ENCODE peak calls at places on chromosomes 7 and 10, in eight cellular contexts. L, C, I, S, M, D, R and G are unnamed samples.

GRCh38 chr7:43767311-43767710 is 8.8 kb downstream of the BLVRA start:
- DNase-seq in I (no peak), L (no peak), S (no peak), R (no peak), M (no peak), C (no peak), D (no peak), G (no peak)

GRCh38 chr10:103168436-103168835 is 24.6 kb downstream of the NT5C2 start:
- DNase-seq in M (no peak), L (no peak), D (no peak), R (no peak), C (no peak), I (no peak), S (no peak), G (no peak)

GRCh38 chr10:80473692-80474596 is 19.8 kb downstream of the TSPAN14 start:
- DNase-seq in D (no peak), L (no peak), M (no peak), R (no peak), C (no peak), S (no peak), I (no peak), G (peak)

GRCh38 chr10:6833458-6834011 is 253.5 kb upstream of the PRKCQ start:
- DNase-seq in R (no peak), S (no peak), L (no peak), C (no peak), M (no peak), D (no peak), I (no peak), G (no peak)

GRCh38 chr7:87339373-87339897 is 6.0 kb upstream of the CROT start:
- DNase-seq in L (no peak), S (peak), M (no peak), C (no peak), R (no peak), D (no peak), I (no peak), G (no peak)

GRCh38 chr7:131284702-131285419 is 42.8 kb upstream of the MKLN1 start:
- DNase-seq in L (no peak), R (no peak), M (peak), S (no peak), I (no peak), C (no peak), D (no peak), G (no peak)

GRCh38 chr10:112202561-112203241 is 19.1 kb upstream of the GPAM start:
- DNase-seq in M (no peak), I (no peak), L (no peak), S (no peak), R (no peak), C (no peak), D (no peak), G (no peak)

GRCh38 chr7:144606231-144606630 is 202.7 kb upstream of the NOBOX start:
- DNase-seq in D (no peak), L (no peak), I (no peak), C (no peak), M (no peak), R (no peak), S (no peak), G (no peak)

GRCh38 chr7:130276796-130277762 is 10.4 kb downstream of the CPA2 start:
- DNase-seq in I (no peak), M (no peak), S (no peak), R (no peak), C (peak), D (no peak), L (no peak), G (peak)